ENCODE peak calls at places on chromosomes 1 and 21, in ten cellular contexts. X is stimulated activated effector memory CD8-positive, alpha-beta T cell treated with anti-CD3 and anti-CD28 coated beads, Interleukin-12 subunit alpha, Interleukin-12 subunit beta, amount 100 ng/mL, for 72 hours; T is NCI-H1417 treated with DMSO at 0.1 percent for 48 hours; D is tibial nerve; S is activated CD4-positive, alpha-beta T cell treated with anti-CD3 and anti-CD28 coated beads for 48 hours; E is SK-N-SH; J is NCI-H1436; Q is Caki2; G is hypothalamus; N is C1 segment of cervical spinal cord. I is an unnamed sample.

GRCh38 chr1:2567083-2567679 is 11.0 kb downstream of the TNFRSF14 start:
- DNase-seq in S (no peak), X (no peak), D (no peak), G (no peak), E (no peak), T (no peak), N (no peak), J (no peak), Q (no peak), I (no peak)

GRCh38 chr1:223135176-223135575 is 7.9 kb downstream of the TLR5 start:
- DNase-seq in Q (no peak), T (no peak), G (no peak), J (no peak), D (no peak), N (no peak), S (no peak), E (no peak), X (no peak), I (no peak)

GRCh38 chr1:201645956-201646355 is 107.0 kb downstream of the NAV1 start:
- DNase-seq in Q (no peak), G (no peak), D (no peak), J (no peak), S (no peak), X (no peak), E (no peak), T (no peak), N (no peak), I (no peak)

GRCh38 chr1:205247130-205247921 is 19.6 kb downstream of the TMCC2 start:
- DNase-seq in D (no peak), T (no peak), N (peak; percentile 79), G (peak; percentile 72), X (no peak), E (no peak), Q (no peak), S (peak; percentile 35), J (no peak), I (no peak)

GRCh38 chr1:3313579-3313955 is 140.9 kb upstream of the ARHGEF16 start:
- DNase-seq in G (peak; percentile 60), N (peak; percentile 8), S (no peak), E (no peak), Q (no peak), J (no peak), X (no peak), D (peak; percentile 86), T (no peak), I (peak; percentile 73)

GRCh38 chr1:68322837-68323687 is 90.7 kb upstream of the WLS start:
- DNase-seq in S (no peak), D (peak; percentile 37), N (no peak), X (no peak), G (no peak), T (no peak), Q (no peak), E (peak; percentile 27), J (no peak), I (no peak)

GRCh38 chr1:184906771-184907170 is 67.5 kb downstream of the NIBAN1 start:
- DNase-seq in X (no peak), J (no peak), S (no peak), D (no peak), T (no peak), G (no peak), E (no peak), N (no peak), Q (no peak), I (no peak)

GRCh38 chr1:175822575-175822974 is 79.2 kb upstream of the TNR start:
- DNase-seq in Q (no peak), G (no peak), J (no peak), E (no peak), D (no peak), N (no peak), S (no peak), X (no peak), T (no peak), I (no peak)

GRCh38 chr1:14924455-14925325 is 228.9 kb upstream of the TMEM51 start:
- DNase-seq in X (no peak), D (no peak), Q (no peak), J (peak; percentile 10), N (peak; percentile 38), E (peak; percentile 90), G (peak; percentile 32), T (no peak), S (peak; percentile 27), I (peak; percentile 62)

GRCh38 chr1:177873238-177873637 is 96.6 kb downstream of the SEC16B start:
- DNase-seq in D (no peak), Q (no peak), S (no peak), N (no peak), E (no peak), X (no peak), J (no peak), G (no peak), T (no peak), I (no peak)

GRCh38 chr1:37602750-37603694 is 7.3 kb upstream of the GNL2 start:
- DNase-seq in N (no peak), D (peak; percentile 6), J (peak; percentile 56), X (no peak), S (peak; percentile 40), Q (peak; percentile 10), E (peak; percentile 74), G (no peak), T (no peak), I (no peak)

GRCh38 chr21:33608559-33608958 is 20.1 kb upstream of the DONSON start:
- DNase-seq in Q (no peak), N (no peak), X (no peak), D (no peak), J (no peak), E (no peak), G (no peak), T (no peak), S (no peak), I (no peak)

GRCh38 chr1:24984800-24985552 is 54.9 kb upstream of the RUNX3 start:
- DNase-seq in S (no peak), G (no peak), Q (no peak), T (no peak), E (no peak), X (no peak), J (no peak), D (no peak), N (no peak), I (no peak)

GRCh38 chr1:44508397-44508745 is 103.3 kb downstream of the RNF220 start:
- DNase-seq in G (no peak), X (no peak), J (no peak), D (no peak), T (no peak), N (no peak), E (no peak), S (no peak), Q (no peak), I (no peak)

GRCh38 chr21:39707316-39707715 is 37.7 kb upstream of the IGSF5 start:
- DNase-seq in E (no peak), G (no peak), J (no peak), Q (no peak), N (no peak), T (no peak), X (no peak), S (no peak), D (no peak), I (no peak)

GRCh38 chr1:10873189-10873588 is 76.7 kb upstream of the CASZ1 start:
- DNase-seq in N (no peak), J (no peak), Q (no peak), G (no peak), D (no peak), S (no peak), X (no peak), T (no peak), E (no peak), I (no peak)

GRCh38 chr1:95627244-95627643 is 393.2 kb downstream of the RWDD3 start:
- DNase-seq in X (no peak), T (no peak), D (no peak), Q (no peak), E (no peak), S (no peak), N (no peak), J (no peak), G (no peak), I (no peak)

GRCh38 chr1:111454859-111455641 is 5.8 kb downstream of the ATP5PB start:
- DNase-seq in N (no peak), D (no peak), Q (no peak), T (no peak), X (no peak), E (no peak), S (no peak), J (no peak), G (no peak), I (no peak)

GRCh38 chr21:44311108-44311507 is 11.3 kb downstream of the PFKL start:
- DNase-seq in Q (no peak), G (no peak), N (no peak), X (no peak), E (no peak), T (no peak), J (no peak), D (no peak), S (no peak), I (no peak)

GRCh38 chr1:209389258-209389657 is 194.3 kb upstream of the CAMK1G start:
- DNase-seq in N (no peak), D (no peak), J (no peak), E (no peak), T (no peak), X (no peak), Q (peak; percentile 84), S (no peak), G (no peak), I (no peak)

GRCh38 chr1:8858112-8858668 is 20.3 kb downstream of the ENO1 start:
- DNase-seq in E (no peak), T (no peak), X (no peak), Q (peak; percentile 48), S (no peak), D (peak; percentile 26), G (no peak), J (no peak), N (no peak), I (no peak)

GRCh38 chr1:201465698-201466290 is 3.2 kb downstream of the PHLDA3 start:
- DNase-seq in E (no peak), D (no peak), S (no peak), J (no peak), G (no peak), N (no peak), Q (no peak), X (no peak), T (no peak), I (no peak)

GRCh38 chr1:109197163-109198042 is 16.3 kb upstream of the SARS1 start:
- DNase-seq in G (no peak), Q (peak; percentile 94), D (no peak), N (no peak), S (peak; percentile 65), E (no peak), J (no peak), T (no peak), X (no peak), I (no peak)

GRCh38 chr1:89608627-89609338 is 24.1 kb upstream of the LRRC8C start:
- DNase-seq in T (no peak), S (peak; percentile 81), G (no peak), N (no peak), J (no peak), E (no peak), Q (no peak), X (peak; percentile 82), D (no peak), I (no peak)

GRCh38 chr1:159847231-159847630 is 15.2 kb downstream of the VSIG8 start:
- DNase-seq in X (no peak), J (no peak), N (no peak), D (no peak), G (no peak), E (no peak), T (no peak), Q (no peak), S (no peak), I (no peak)

GRCh38 chr1:215004121-215004837 is 78.3 kb upstream of the KCNK2 start:
- DNase-seq in T (no peak), G (no peak), X (no peak), N (no peak), S (no peak), J (no peak), E (peak; percentile 18), Q (no peak), D (no peak), I (no peak)

GRCh38 chr1:246153796-246154212 is 353.3 kb downstream of the SMYD3 start:
- DNase-seq in X (no peak), D (no peak), S (no peak), G (no peak), E (no peak), T (no peak), N (no peak), Q (no peak), J (no peak), I (no peak)

GRCh38 chr21:41663805-41664788 is 102.8 kb downstream of the RIPK4 start:
- DNase-seq in N (no peak), D (no peak), E (no peak), X (no peak), G (no peak), S (no peak), J (no peak), Q (peak; percentile 59), T (no peak), I (no peak)

I was measured in mesothelial cell of epicardium.